ENCODE peak calls at places on chromosomes 1 and 21, in seven cellular contexts. S, Y, L, E, N, P and W are unnamed samples.

GRCh38 chr1:91827094-91828006 is 58.6 kb downstream of the TGFBR3 start:
- ATAC-seq in Y (no peak), P (no peak), E (peak), L (peak), N (no peak), S (peak), W (peak)

GRCh38 chr1:31600641-31601040 is 16.8 kb upstream of the HCRTR1 start:
- ATAC-seq in E (no peak), Y (no peak), N (no peak), S (no peak), L (no peak), P (no peak), W (no peak)

GRCh38 chr21:9750341-9751086 is 770.9 kb upstream of the TPTE start:
- ATAC-seq in L (no peak), N (no peak), Y (no peak), E (no peak), S (no peak), P (no peak), W (no peak)

GRCh38 chr1:23019851-23020625 is 770 bp downstream of the KDM1A start:
- ATAC-seq in Y (peak), P (peak), S (peak), N (peak), E (peak), L (peak), W (peak)

GRCh38 chr21:31334648-31335121 is 9.4 kb downstream of the TIAM1 start:
- ATAC-seq in P (no peak), S (no peak), E (no peak), N (no peak), L (no peak), Y (no peak), W (no peak)

GRCh38 chr1:56399326-56400292 is 179.8 kb downstream of the PLPP3 start:
- ATAC-seq in N (no peak), L (no peak), Y (no peak), P (no peak), E (no peak), S (no peak), W (no peak)

GRCh38 chr21:42676799-42677198 is 23.4 kb downstream of the PDE9A start:
- ATAC-seq in P (no peak), S (no peak), Y (no peak), L (no peak), N (no peak), E (no peak), W (no peak)

GRCh38 chr1:235009561-235010306 is 118.9 kb downstream of the TOMM20 start:
- ATAC-seq in N (no peak), P (no peak), S (no peak), Y (no peak), L (no peak), E (no peak), W (no peak)

GRCh38 chr1:182955596-182956588 is 2.9 kb upstream of the SHCBP1L start:
- ATAC-seq in P (peak), L (peak), Y (peak), N (peak), E (peak), S (no peak), W (peak)

GRCh38 chr1:8284167-8284566 is 33.7 kb upstream of the SLC45A1 start:
- ATAC-seq in Y (peak), S (no peak), N (no peak), L (peak), P (no peak), E (no peak), W (no peak)

GRCh38 chr1:54927475-54928240 is 40.7 kb upstream of the DHCR24 start:
- ATAC-seq in P (no peak), E (no peak), N (no peak), Y (peak), L (peak), S (peak), W (no peak)

GRCh38 chr1:20472860-20473711 is 12.9 kb downstream of the CAMK2N1 start:
- ATAC-seq in L (peak), P (no peak), S (peak), Y (peak), E (peak), N (peak), W (no peak)

GRCh38 chr21:43928726-43929125 is 63.7 kb downstream of the AGPAT3 start:
- ATAC-seq in S (peak), Y (no peak), E (no peak), P (no peak), N (no peak), L (peak), W (no peak)

GRCh38 chr1:63601463-63601862 is 8.3 kb downstream of the PGM1 start:
- ATAC-seq in L (no peak), S (no peak), Y (no peak), N (no peak), E (no peak), P (no peak), W (no peak)

GRCh38 chr1:220076861-220077762 is 12.5 kb downstream of the BPNT1 start:
- ATAC-seq in S (no peak), P (no peak), L (no peak), N (no peak), E (no peak), Y (peak), W (no peak)

GRCh38 chr1:246961939-246962373 is 30.2 kb upstream of the AHCTF1 start:
- ATAC-seq in S (peak), L (peak), P (no peak), Y (no peak), N (no peak), E (no peak), W (no peak)

GRCh38 chr1:103273106-103273505 is 164.8 kb upstream of the COL11A1 start:
- ATAC-seq in E (no peak), N (no peak), P (no peak), Y (no peak), S (no peak), L (no peak), W (no peak)